ENCODE peak calls at places on chromosomes 4 and X, in four cellular contexts. Y is lower leg skin, E is GM23338, W is mesothelial cell of epicardium. N is an unnamed sample.

GRCh38 chr4:135368826-135369225 is 1167.2 kb upstream of the PABPC4L start:
- DNase-seq in E (no peak), W (no peak), Y (no peak), N (no peak)

GRCh38 chr4:54658321-54659093 is 750 bp downstream of the KIT start:
- DNase-seq in W (peak; percentile 37), E (peak; percentile 65), Y (no peak), N (no peak)

GRCh38 chrX:150035531-150035930 is 97.2 kb upstream of the EOLA2 start:
- DNase-seq in W (no peak), E (no peak), Y (no peak), N (no peak)

GRCh38 chrX:18875256-18875878 is 108.5 kb downstream of the PHKA2 start:
- DNase-seq in W (no peak), Y (no peak), E (no peak), N (no peak)

GRCh38 chr4:66991521-66991920 is 553.8 kb downstream of the CENPC start:
- DNase-seq in E (no peak), Y (no peak), W (no peak), N (no peak)

GRCh38 chr4:103099691-103100392 is at the start of gene BDH2:
- DNase-seq in E (peak; percentile 98), W (no peak), Y (peak; percentile 74), N (peak; percentile 35)

GRCh38 chr4:76894537-76894936 is 3.4 kb downstream of the SOWAHB start:
- DNase-seq in E (no peak), W (no peak), Y (no peak), N (no peak)

GRCh38 chrX:1062351-1062750 is 150.1 kb downstream of the CRLF2 start:
- DNase-seq in Y (no peak), W (no peak), E (no peak), N (no peak)

GRCh38 chr4:150971901-150972300 is 43.2 kb downstream of the LRBA start:
- DNase-seq in E (no peak), Y (no peak), W (no peak), N (no peak)

GRCh38 chrX:65723706-65724105 is 56.3 kb downstream of the MSN start:
- DNase-seq in Y (no peak), W (no peak), E (no peak), N (no peak)

GRCh38 chr4:56148428-56148827 is 199.7 kb downstream of the CEP135 start:
- DNase-seq in W (no peak), Y (no peak), E (no peak), N (no peak)

GRCh38 chrX:79559290-79559689 is 192.2 kb upstream of the ITM2A start:
- DNase-seq in Y (no peak), W (no peak), E (no peak), N (no peak)

GRCh38 chr4:165580379-165580905 is 201.6 kb downstream of the CPE start:
- DNase-seq in Y (peak; percentile 22), W (no peak), E (no peak), N (no peak)

GRCh38 chr4:21949073-21949457 is 493 bp upstream of the KCNIP4 start:
- DNase-seq in E (peak; percentile 37), W (peak; percentile 23), Y (no peak), N (no peak)

GRCh38 chrX:3346436-3347329 is at the start of gene MXRA5:
- DNase-seq in E (peak; percentile 46), W (peak; percentile 57), Y (no peak), N (no peak)

GRCh38 chr4:143819029-143819428 is 86.3 kb downstream of the GYPE start:
- DNase-seq in E (no peak), Y (no peak), W (no peak), N (no peak)

GRCh38 chr4:23930750-23931488 is 41.1 kb upstream of the PPARGC1A start:
- DNase-seq in W (no peak), E (peak; percentile 17), Y (peak; percentile 82), N (no peak)

GRCh38 chrX:15530318-15530717 is 29.7 kb downstream of the BMX start:
- DNase-seq in Y (no peak), E (peak; percentile 12), W (no peak), N (no peak)

GRCh38 chrX:10381218-10381617 is 224.4 kb downstream of the CLCN4 start:
- DNase-seq in E (no peak), W (no peak), Y (no peak), N (no peak)

GRCh38 chr4:150464523-150464922 is 117.4 kb upstream of the MAB21L2 start:
- DNase-seq in E (no peak), Y (no peak), W (no peak), N (no peak)

GRCh38 chr4:42568610-42569207 is 88.2 kb downstream of the ATP8A1 start:
- DNase-seq in E (peak; percentile 88), W (peak; percentile 29), Y (peak; percentile 61), N (peak; percentile 24)

GRCh38 chr4:149690726-149691125 is 124.9 kb downstream of the IQCM start:
- DNase-seq in W (no peak), E (peak; percentile 52), Y (no peak), N (no peak)

GRCh38 chrX:72297953-72298730 is 7.6 kb downstream of the CITED1 start:
- DNase-seq in E (peak; percentile 71), Y (no peak), W (no peak), N (no peak)

GRCh38 chr4:95304898-95305297 is 243.9 kb downstream of the UNC5C start:
- DNase-seq in E (peak; percentile 28), W (no peak), Y (no peak), N (no peak)

GRCh38 chr4:139214039-139214534 is 37.1 kb upstream of the ELF2 start:
- DNase-seq in Y (peak; percentile 32), E (peak; percentile 78), W (no peak), N (no peak)

GRCh38 chrX:114782925-114783324 is 199.0 kb downstream of the HTR2C start:
- DNase-seq in W (no peak), Y (no peak), E (no peak), N (no peak)

GRCh38 chr4:5751918-5752802 is 41.2 kb downstream of the EVC start:
- DNase-seq in E (peak; percentile 87), W (no peak), Y (no peak), N (peak; percentile 92)

GRCh38 chrX:131626681-131627296 is 82.9 kb downstream of the OR13H1 start:
- DNase-seq in E (peak; percentile 40), Y (no peak), W (no peak), N (no peak)

GRCh38 chr4:41095192-41095872 is 119.0 kb downstream of the APBB2 start:
- DNase-seq in W (no peak), E (no peak), Y (no peak), N (no peak)

GRCh38 chr4:128320656-128321055 is 33.0 kb upstream of the PGRMC2 start:
- DNase-seq in W (no peak), E (no peak), Y (no peak), N (no peak)
- TF ChIP-seq CTCF in W (no peak), E (no peak), Y (no peak), N (no peak)

GRCh38 chrX:25427873-25428555 is 412.2 kb upstream of the ARX start:
- DNase-seq in W (no peak), E (peak; percentile 55), Y (no peak), N (no peak)
- TF ChIP-seq CTCF in W (peak; percentile 12), E (peak; percentile 49), Y (no peak), N (no peak)

GRCh38 chr4:183505556-183506388 is 914 bp downstream of the ING2 start:
- DNase-seq in Y (peak; percentile 85), W (peak; percentile 75), E (peak; percentile 96), N (peak; percentile 50)
- TF ChIP-seq CTCF in Y (no peak), W (no peak), E (no peak), N (no peak)

GRCh38 chr4:177455591-177455990 is 13.4 kb upstream of the AGA start:
- DNase-seq in W (no peak), E (no peak), Y (no peak), N (no peak)
- TF ChIP-seq CTCF in W (no peak), E (no peak), Y (no peak), N (no peak)

DNA sequence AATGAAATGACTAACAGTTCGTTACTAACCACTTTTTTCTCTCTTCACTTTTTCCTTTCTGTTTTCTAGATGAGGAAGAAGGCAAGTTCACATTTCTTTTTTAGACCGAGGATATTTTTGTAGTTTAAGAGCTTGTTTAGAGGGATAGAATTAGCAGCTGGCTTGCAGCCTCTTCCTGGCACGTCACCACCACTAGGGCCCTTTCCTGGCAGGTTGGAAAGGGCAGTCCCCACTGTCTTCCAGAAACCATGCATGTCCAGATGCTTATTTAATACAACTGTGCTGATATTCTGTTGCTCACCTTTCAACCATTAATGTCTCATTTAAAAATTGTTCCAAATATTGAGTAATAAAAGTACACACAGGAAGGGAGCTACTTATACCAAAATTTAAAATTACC is 209.5 kb upstream of the PACRGL start:
- DNase-seq in W (no peak), Y (no peak), E (peak; percentile 28), N (no peak)
- TF ChIP-seq CTCF in W (no peak), Y (no peak), E (peak; percentile 14), N (no peak)

GRCh38 chr4:14787894-14788293 is 214.4 kb upstream of the CPEB2 start:
- DNase-seq in W (no peak), E (peak; percentile 65), Y (no peak), N (no peak)
- TF ChIP-seq CTCF in W (no peak), E (peak; percentile 78), Y (no peak), N (peak; percentile 27)